ENCODE peak calls at places on chromosomes 4 and X, in ten cellular contexts. One of them, this sample, is unnamed.

GRCh38 chr4:95153182-95153581 is 395.4 kb downstream of the BMPR1B start:
- DNase-seq in GM23338: no peak
- DNase-seq in astrocyte: no peak
- DNase-seq in H7: no peak
- DNase-seq in Karpas-422: no peak
- DNase-seq in esophagus squamous epithelium: no peak
- DNase-seq in AG10803: no peak
- DNase-seq in GM12878: no peak
- DNase-seq in cardiac muscle cell: peak
- DNase-seq in breast epithelium: no peak
- DNase-seq in this sample: no peak

GRCh38 chr4:113760094-113760851 is 1.3 kb downstream of the CAMK2D start:
- DNase-seq in cardiac muscle cell: peak
- DNase-seq in GM23338: peak
- DNase-seq in AG10803: peak
- DNase-seq in astrocyte: peak
- DNase-seq in H7: peak
- DNase-seq in GM12878: no peak
- DNase-seq in breast epithelium: no peak
- DNase-seq in Karpas-422: peak
- DNase-seq in esophagus squamous epithelium: peak
- DNase-seq in this sample: no peak

GRCh38 chr4:64781737-64782326 is 372.6 kb upstream of the TECRL start:
- DNase-seq in GM23338: peak
- DNase-seq in Karpas-422: peak
- DNase-seq in cardiac muscle cell: peak
- DNase-seq in H7: peak
- DNase-seq in astrocyte: no peak
- DNase-seq in esophagus squamous epithelium: no peak
- DNase-seq in GM12878: no peak
- DNase-seq in breast epithelium: no peak
- DNase-seq in AG10803: peak
- DNase-seq in this sample: peak

GRCh38 chr4:24067367-24067766 is 177.5 kb upstream of the PPARGC1A start:
- DNase-seq in GM12878: no peak
- DNase-seq in Karpas-422: no peak
- DNase-seq in GM23338: no peak
- DNase-seq in breast epithelium: no peak
- DNase-seq in AG10803: no peak
- DNase-seq in cardiac muscle cell: no peak
- DNase-seq in esophagus squamous epithelium: no peak
- DNase-seq in astrocyte: no peak
- DNase-seq in H7: no peak
- DNase-seq in this sample: no peak

GRCh38 chr4:170047774-170048354 is 21.7 kb upstream of the MFAP3L start:
- DNase-seq in esophagus squamous epithelium: no peak
- DNase-seq in cardiac muscle cell: peak
- DNase-seq in H7: peak
- DNase-seq in GM23338: peak
- DNase-seq in astrocyte: peak
- DNase-seq in AG10803: peak
- DNase-seq in breast epithelium: peak
- DNase-seq in GM12878: no peak
- DNase-seq in Karpas-422: peak
- DNase-seq in this sample: peak

GRCh38 chr4:74111990-74112389 is 13.0 kb upstream of the CXCL2 start:
- DNase-seq in GM12878: no peak
- DNase-seq in Karpas-422: no peak
- DNase-seq in astrocyte: peak
- DNase-seq in GM23338: peak
- DNase-seq in AG10803: peak
- DNase-seq in breast epithelium: no peak
- DNase-seq in H7: no peak
- DNase-seq in esophagus squamous epithelium: no peak
- DNase-seq in cardiac muscle cell: peak
- DNase-seq in this sample: no peak

GRCh38 chrX:150886381-150886780 is 12.1 kb downstream of the CD99L2 start:
- DNase-seq in GM23338: no peak
- DNase-seq in breast epithelium: no peak
- DNase-seq in GM12878: no peak
- DNase-seq in esophagus squamous epithelium: no peak
- DNase-seq in astrocyte: no peak
- DNase-seq in AG10803: no peak
- DNase-seq in cardiac muscle cell: no peak
- DNase-seq in Karpas-422: no peak
- DNase-seq in H7: no peak
- DNase-seq in this sample: no peak

GRCh38 chr4:176957353-176958118 is 164.8 kb upstream of the VEGFC start:
- DNase-seq in breast epithelium: no peak
- DNase-seq in H7: no peak
- DNase-seq in cardiac muscle cell: no peak
- DNase-seq in esophagus squamous epithelium: no peak
- DNase-seq in astrocyte: no peak
- DNase-seq in GM12878: no peak
- DNase-seq in GM23338: no peak
- DNase-seq in Karpas-422: no peak
- DNase-seq in AG10803: no peak
- DNase-seq in this sample: no peak

GRCh38 chrX:42739258-42739657 is 38.7 kb downstream of the PPP1R2C start:
- DNase-seq in breast epithelium: no peak
- DNase-seq in cardiac muscle cell: peak
- DNase-seq in AG10803: peak
- DNase-seq in GM23338: no peak
- DNase-seq in esophagus squamous epithelium: no peak
- DNase-seq in Karpas-422: no peak
- DNase-seq in GM12878: no peak
- DNase-seq in astrocyte: no peak
- DNase-seq in H7: no peak
- DNase-seq in this sample: no peak

GRCh38 chr4:117773067-117773946 is 261.0 kb upstream of the NDST3 start:
- DNase-seq in H7: no peak
- DNase-seq in GM12878: no peak
- DNase-seq in esophagus squamous epithelium: no peak
- DNase-seq in breast epithelium: no peak
- DNase-seq in GM23338: no peak
- DNase-seq in astrocyte: peak
- DNase-seq in cardiac muscle cell: no peak
- DNase-seq in Karpas-422: no peak
- DNase-seq in AG10803: no peak
- DNase-seq in this sample: no peak

GRCh38 chrX:65601530-65602281 is 65.7 kb upstream of the MSN start:
- DNase-seq in esophagus squamous epithelium: peak
- DNase-seq in AG10803: peak
- DNase-seq in GM12878: no peak
- DNase-seq in breast epithelium: no peak
- DNase-seq in astrocyte: peak
- DNase-seq in cardiac muscle cell: peak
- DNase-seq in H7: no peak
- DNase-seq in GM23338: no peak
- DNase-seq in Karpas-422: no peak
- DNase-seq in this sample: no peak

GRCh38 chrX:19798423-19798822 is 89.0 kb downstream of the SH3KBP1 start:
- DNase-seq in GM12878: no peak
- DNase-seq in H7: no peak
- DNase-seq in GM23338: no peak
- DNase-seq in esophagus squamous epithelium: no peak
- DNase-seq in Karpas-422: no peak
- DNase-seq in cardiac muscle cell: no peak
- DNase-seq in AG10803: no peak
- DNase-seq in astrocyte: no peak
- DNase-seq in breast epithelium: no peak
- DNase-seq in this sample: no peak

GRCh38 chr4:47218631-47219030 is 187.3 kb downstream of the GABRB1 start:
- DNase-seq in GM23338: no peak
- DNase-seq in astrocyte: peak
- DNase-seq in GM12878: no peak
- DNase-seq in esophagus squamous epithelium: no peak
- DNase-seq in H7: no peak
- DNase-seq in cardiac muscle cell: no peak
- DNase-seq in breast epithelium: no peak
- DNase-seq in AG10803: no peak
- DNase-seq in Karpas-422: no peak
- DNase-seq in this sample: no peak

GRCh38 chr4:111961806-111962205 is 183.4 kb upstream of the FAM241A start:
- DNase-seq in GM23338: no peak
- DNase-seq in astrocyte: peak
- DNase-seq in H7: no peak
- DNase-seq in breast epithelium: no peak
- DNase-seq in esophagus squamous epithelium: no peak
- DNase-seq in Karpas-422: no peak
- DNase-seq in AG10803: peak
- DNase-seq in GM12878: no peak
- DNase-seq in cardiac muscle cell: no peak
- DNase-seq in this sample: no peak

GRCh38 chr4:20520901-20521300 is 179.4 kb upstream of the PACRGL start:
- DNase-seq in AG10803: peak
- DNase-seq in GM23338: no peak
- DNase-seq in astrocyte: peak
- DNase-seq in H7: no peak
- DNase-seq in cardiac muscle cell: peak
- DNase-seq in GM12878: no peak
- DNase-seq in esophagus squamous epithelium: no peak
- DNase-seq in breast epithelium: no peak
- DNase-seq in Karpas-422: no peak
- DNase-seq in this sample: no peak

GRCh38 chr4:56388311-56388710 is 1.0 kb upstream of the AASDH start:
- DNase-seq in astrocyte: no peak
- DNase-seq in Karpas-422: peak
- DNase-seq in GM12878: no peak
- DNase-seq in cardiac muscle cell: no peak
- DNase-seq in breast epithelium: no peak
- DNase-seq in H7: no peak
- DNase-seq in esophagus squamous epithelium: no peak
- DNase-seq in GM23338: peak
- DNase-seq in AG10803: no peak
- DNase-seq in this sample: no peak

GRCh38 chr4:149005191-149005590 is 563.0 kb upstream of the NR3C2 start:
- DNase-seq in Karpas-422: no peak
- DNase-seq in AG10803: no peak
- DNase-seq in H7: no peak
- DNase-seq in astrocyte: no peak
- DNase-seq in breast epithelium: no peak
- DNase-seq in GM23338: no peak
- DNase-seq in GM12878: no peak
- DNase-seq in cardiac muscle cell: no peak
- DNase-seq in esophagus squamous epithelium: no peak
- DNase-seq in this sample: no peak

GRCh38 chr4:147944264-147944663 is 212.4 kb downstream of the ARHGAP10 start:
- DNase-seq in GM12878: no peak
- DNase-seq in GM23338: no peak
- DNase-seq in AG10803: no peak
- DNase-seq in breast epithelium: no peak
- DNase-seq in Karpas-422: no peak
- DNase-seq in H7: no peak
- DNase-seq in cardiac muscle cell: no peak
- DNase-seq in esophagus squamous epithelium: no peak
- DNase-seq in astrocyte: no peak
- DNase-seq in this sample: peak

GRCh38 chrX:107766470-107767140 is 9.0 kb downstream of the TSC22D3 start:
- DNase-seq in H7: peak
- DNase-seq in cardiac muscle cell: peak
- DNase-seq in GM12878: no peak
- DNase-seq in esophagus squamous epithelium: no peak
- DNase-seq in Karpas-422: no peak
- DNase-seq in GM23338: no peak
- DNase-seq in breast epithelium: no peak
- DNase-seq in AG10803: peak
- DNase-seq in astrocyte: peak
- DNase-seq in this sample: no peak
- H3K4me3 ChIP-seq in H7: no peak
- H3K4me3 ChIP-seq in cardiac muscle cell: no peak
- H3K4me3 ChIP-seq in GM12878: no peak
- H3K4me3 ChIP-seq in esophagus squamous epithelium: no peak
- H3K4me3 ChIP-seq in Karpas-422: no peak
- H3K4me3 ChIP-seq in GM23338: no peak
- H3K4me3 ChIP-seq in breast epithelium: no peak
- H3K4me3 ChIP-seq in AG10803: no peak
- H3K4me3 ChIP-seq in astrocyte: no peak
- H3K4me3 ChIP-seq in this sample: no peak

GRCh38 chrX:149571770-149572169 is 15.5 kb downstream of the MAGEA9B start:
- DNase-seq in GM23338: no peak
- DNase-seq in esophagus squamous epithelium: no peak
- DNase-seq in GM12878: no peak
- DNase-seq in cardiac muscle cell: no peak
- DNase-seq in Karpas-422: peak
- DNase-seq in AG10803: no peak
- DNase-seq in H7: no peak
- DNase-seq in breast epithelium: no peak
- DNase-seq in astrocyte: no peak
- DNase-seq in this sample: no peak
- H3K4me3 ChIP-seq in GM23338: no peak
- H3K4me3 ChIP-seq in esophagus squamous epithelium: no peak
- H3K4me3 ChIP-seq in GM12878: no peak
- H3K4me3 ChIP-seq in cardiac muscle cell: no peak
- H3K4me3 ChIP-seq in Karpas-422: no peak
- H3K4me3 ChIP-seq in AG10803: no peak
- H3K4me3 ChIP-seq in H7: no peak
- H3K4me3 ChIP-seq in breast epithelium: no peak
- H3K4me3 ChIP-seq in astrocyte: no peak
- H3K4me3 ChIP-seq in this sample: no peak

DNA sequence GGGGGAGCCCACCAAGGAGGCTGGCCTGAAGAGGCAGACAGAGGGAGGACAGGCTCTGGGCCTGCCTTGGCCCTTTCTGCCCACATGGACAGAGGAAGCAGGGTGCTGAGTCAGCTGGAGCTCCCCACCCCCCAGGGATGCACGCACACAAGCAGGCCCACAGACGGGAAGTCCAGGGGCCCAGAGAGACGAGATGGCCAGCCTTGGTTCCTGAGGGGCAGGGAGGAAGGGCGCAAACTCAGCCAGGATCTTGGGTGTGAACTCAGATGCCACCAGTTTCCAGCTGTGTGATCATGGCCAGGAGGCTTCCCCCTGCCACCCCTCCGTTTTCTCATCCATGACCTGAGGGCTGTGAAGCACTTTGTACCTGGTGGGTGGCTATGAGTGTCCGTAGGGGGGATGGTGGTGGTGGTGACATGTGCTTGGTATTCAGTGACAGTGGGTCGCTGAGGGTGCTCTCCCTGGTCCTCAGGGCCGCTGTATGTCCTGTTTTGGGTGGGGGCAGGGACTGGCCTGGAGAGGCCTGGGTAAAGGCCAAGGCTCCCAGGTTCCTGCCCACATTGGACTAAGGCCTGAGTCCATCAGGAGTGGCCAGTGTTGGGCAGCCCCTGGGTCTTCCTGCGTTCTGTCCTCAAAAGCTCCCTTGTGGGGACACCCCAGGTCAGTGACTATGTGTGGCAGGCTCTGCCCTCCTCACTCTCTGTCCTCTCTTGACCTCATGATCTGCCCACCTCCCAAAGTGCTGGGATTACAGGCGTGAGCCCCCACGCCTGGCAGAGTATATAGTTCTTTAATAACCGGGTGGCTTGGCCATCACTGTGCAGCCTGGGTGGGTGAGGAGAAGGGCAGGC is 2.0 kb downstream of the SH3BP2 start:
- DNase-seq in astrocyte: peak
- DNase-seq in GM23338: no peak
- DNase-seq in GM12878: no peak
- DNase-seq in breast epithelium: peak
- DNase-seq in Karpas-422: no peak
- DNase-seq in esophagus squamous epithelium: no peak
- DNase-seq in AG10803: peak
- DNase-seq in H7: no peak
- DNase-seq in cardiac muscle cell: peak
- DNase-seq in this sample: no peak
- H3K4me3 ChIP-seq in astrocyte: no peak
- H3K4me3 ChIP-seq in GM23338: no peak
- H3K4me3 ChIP-seq in GM12878: no peak
- H3K4me3 ChIP-seq in breast epithelium: peak
- H3K4me3 ChIP-seq in Karpas-422: no peak
- H3K4me3 ChIP-seq in esophagus squamous epithelium: peak
- H3K4me3 ChIP-seq in AG10803: peak
- H3K4me3 ChIP-seq in H7: no peak
- H3K4me3 ChIP-seq in cardiac muscle cell: no peak
- H3K4me3 ChIP-seq in this sample: no peak

GRCh38 chr4:79604152-79604551 is 196.1 kb upstream of the GK2 start:
- DNase-seq in esophagus squamous epithelium: no peak
- DNase-seq in H7: no peak
- DNase-seq in GM23338: no peak
- DNase-seq in breast epithelium: no peak
- DNase-seq in cardiac muscle cell: no peak
- DNase-seq in astrocyte: no peak
- DNase-seq in Karpas-422: no peak
- DNase-seq in AG10803: no peak
- DNase-seq in GM12878: no peak
- DNase-seq in this sample: no peak
- H3K4me3 ChIP-seq in esophagus squamous epithelium: no peak
- H3K4me3 ChIP-seq in H7: no peak
- H3K4me3 ChIP-seq in GM23338: no peak
- H3K4me3 ChIP-seq in breast epithelium: no peak
- H3K4me3 ChIP-seq in cardiac muscle cell: no peak
- H3K4me3 ChIP-seq in astrocyte: no peak
- H3K4me3 ChIP-seq in Karpas-422: no peak
- H3K4me3 ChIP-seq in AG10803: no peak
- H3K4me3 ChIP-seq in GM12878: no peak
- H3K4me3 ChIP-seq in this sample: no peak